ENCODE peak calls at places on chromosomes 7 and 10, in eight cellular contexts. E, U, M, D, G, C, Y and P are unnamed samples.
A peak's percentile ranks its signal among the peaks of the same experiment; 100 is the strongest.

GRCh38 chr10:13631594-13631993 is 44.8 kb downstream of the PRPF18 start:
- DNase-seq in E (no peak), U (no peak), M (no peak), D (no peak), G (no peak), C (peak; percentile 10), Y (no peak), P (no peak)

GRCh38 chr10:84447701-84448400 is 119.5 kb downstream of the CCSER2 start:
- DNase-seq in E (no peak), U (no peak), M (no peak), D (no peak), G (no peak), C (no peak), Y (peak; percentile 67), P (no peak)

GRCh38 chr10:125001313-125002043 is 59.6 kb downstream of the ZRANB1 start:
- DNase-seq in E (no peak), U (no peak), M (no peak), D (no peak), G (no peak), C (peak; percentile 61), Y (no peak), P (peak; percentile 40)

GRCh38 chr7:36794689-36795088 is 70.4 kb upstream of the AOAH start:
- DNase-seq in E (no peak), U (no peak), M (no peak), D (no peak), G (peak; percentile 69), C (no peak), Y (peak; percentile 11), P (no peak)

GRCh38 chr10:111267673-111268072 is 190.8 kb downstream of the ADRA2A start:
- DNase-seq in E (no peak), U (no peak), M (no peak), D (no peak), G (no peak), C (no peak), Y (no peak), P (no peak)

GRCh38 chr10:132133449-132134291 is 53.1 kb upstream of the DPYSL4 start:
- DNase-seq in E (no peak), U (no peak), M (no peak), D (no peak), G (no peak), C (no peak), Y (no peak), P (peak; percentile 41)

GRCh38 chr10:84337199-84337598 is 8.8 kb downstream of the CCSER2 start:
- DNase-seq in E (peak; percentile 45), U (no peak), M (peak; percentile 85), D (no peak), G (no peak), C (no peak), Y (no peak), P (no peak)

GRCh38 chr7:36775061-36775631 is 50.9 kb upstream of the AOAH start:
- DNase-seq in E (no peak), U (no peak), M (no peak), D (no peak), G (no peak), C (no peak), Y (peak; percentile 57), P (no peak)

GRCh38 chr7:157495594-157495993 is 158.8 kb downstream of the DNAJB6 start:
- DNase-seq in E (no peak), U (no peak), M (no peak), D (no peak), G (no peak), C (no peak), Y (no peak), P (no peak)

GRCh38 chr10:27285093-27285492 is 44.5 kb upstream of the ACBD5 start:
- DNase-seq in E (peak; percentile 7), U (no peak), M (peak; percentile 14), D (no peak), G (no peak), C (no peak), Y (peak; percentile 19), P (no peak)

GRCh38 chr7:52794621-52795020 is 240.8 kb upstream of the POM121L12 start:
- DNase-seq in E (no peak), U (no peak), M (no peak), D (no peak), G (peak; percentile 14), C (no peak), Y (no peak), P (no peak)

GRCh38 chr10:59177031-59177861 is 803 bp downstream of the PHYHIPL start:
- DNase-seq in E (peak; percentile 80), U (peak; percentile 17), M (peak; percentile 74), D (no peak), G (peak; percentile 49), C (peak; percentile 81), Y (peak; percentile 75), P (peak; percentile 21)

GRCh38 chr7:101124376-101125056 is 2.4 kb upstream of the SERPINE1 start:
- DNase-seq in E (peak; percentile 51), U (peak; percentile 89), M (peak; percentile 93), D (no peak), G (peak; percentile 18), C (no peak), Y (peak; percentile 92), P (no peak)

GRCh38 chr7:41476117-41476803 is 226.6 kb downstream of the INHBA start:
- DNase-seq in E (no peak), U (no peak), M (no peak), D (no peak), G (no peak), C (no peak), Y (no peak), P (no peak)

GRCh38 chr10:11639861-11640764 is 28.7 kb upstream of the USP6NL start:
- DNase-seq in E (no peak), U (no peak), M (no peak), D (no peak), G (no peak), C (no peak), Y (no peak), P (no peak)

GRCh38 chr7:24831240-24831639 is 74.0 kb upstream of the GSDME start:
- DNase-seq in E (peak; percentile 61), U (peak; percentile 71), M (peak; percentile 88), D (no peak), G (no peak), C (no peak), Y (no peak), P (no peak)